ENCODE peak calls at places on chromosomes 2 and 18, in five cellular contexts. K, S, B, U and T are unnamed samples.
A peak's percentile ranks its signal among the peaks of the same experiment; 100 is the strongest.

GRCh38 chr2:65576861-65577601 is 144.6 kb upstream of the SPRED2 start:
- DNase-seq in K (no peak), S (peak; percentile 95), B (no peak), U (no peak), T (no peak)

GRCh38 chr2:157444643-157445040 is 753 bp upstream of the CYTIP start:
- DNase-seq in K (no peak), S (no peak), B (no peak), U (no peak), T (no peak)

GRCh38 chr18:77201508-77201907 is 48.1 kb upstream of the GALR1 start:
- DNase-seq in K (no peak), S (peak; percentile 27), B (no peak), U (no peak), T (no peak)

GRCh38 chr2:222753251-222753824 is 81.9 kb downstream of the MOGAT1 start:
- DNase-seq in K (no peak), S (peak; percentile 82), B (no peak), U (no peak), T (no peak)

GRCh38 chr2:150371066-150371812 is 116.2 kb downstream of the RND3 start:
- DNase-seq in K (no peak), S (peak; percentile 7), B (no peak), U (no peak), T (no peak)

GRCh38 chr18:76349067-76349715 is 145.9 kb downstream of the ZNF516 start:
- DNase-seq in K (peak; percentile 50), S (peak; percentile 67), B (peak; percentile 44), U (peak; percentile 32), T (no peak)

GRCh38 chr2:105858868-105859693 is 114.4 kb downstream of the NCK2 start:
- DNase-seq in K (no peak), S (no peak), B (no peak), U (no peak), T (no peak)

GRCh38 chr2:32627441-32627900 is 379 bp upstream of the TTC27 start:
- DNase-seq in K (no peak), S (peak; percentile 34), B (peak; percentile 4), U (no peak), T (no peak)

GRCh38 chr2:55869637-55870325 is 53.8 kb downstream of the EFEMP1 start:
- DNase-seq in K (no peak), S (peak; percentile 63), B (no peak), U (no peak), T (no peak)

GRCh38 chr18:70513502-70514171 is 224.8 kb downstream of the SOCS6 start:
- DNase-seq in K (no peak), S (no peak), B (no peak), U (no peak), T (no peak)

GRCh38 chr2:15561574-15562344 is 625 bp upstream of the NBAS start:
- DNase-seq in K (peak; percentile 16), S (peak; percentile 34), B (no peak), U (peak; percentile 2), T (no peak)

GRCh38 chr2:57180042-57180567 is 866.5 kb upstream of the VRK2 start:
- DNase-seq in K (no peak), S (peak; percentile 8), B (no peak), U (no peak), T (no peak)

GRCh38 chr2:12416600-12416999 is 300.1 kb upstream of the TRIB2 start:
- DNase-seq in K (peak; percentile 30), S (peak; percentile 48), B (peak; percentile 50), U (peak; percentile 46), T (no peak)

GRCh38 chr18:59272971-59273935 is at the start of gene RAX:
- DNase-seq in K (no peak), S (no peak), B (no peak), U (no peak), T (no peak)

GRCh38 chr2:148493822-148494563 is 150.6 kb upstream of the EPC2 start:
- DNase-seq in K (no peak), S (no peak), B (no peak), U (no peak), T (no peak)

GRCh38 chr2:18993756-18994155 is 364.7 kb downstream of the OSR1 start:
- DNase-seq in K (no peak), S (no peak), B (no peak), U (no peak), T (no peak)

GRCh38 chr2:15834381-15835031 is 105.8 kb upstream of the MYCN start:
- DNase-seq in K (no peak), S (no peak), B (no peak), U (no peak), T (no peak)

GRCh38 chr2:67923696-67924095 is 139.1 kb downstream of the C1D start:
- DNase-seq in K (no peak), S (no peak), B (no peak), U (no peak), T (no peak)

GRCh38 chr2:234979204-234980167 is 27.7 kb downstream of the SH3BP4 start:
- DNase-seq in K (no peak), S (peak; percentile 44), B (no peak), U (no peak), T (no peak)

GRCh38 chr2:95317123-95317500 is 20.0 kb downstream of the KCNIP3 start:
- DNase-seq in K (no peak), S (no peak), B (no peak), U (no peak), T (no peak)

GRCh38 chr2:163736433-163737168 is 793 bp upstream of the FIGN start:
- DNase-seq in K (no peak), S (no peak), B (no peak), U (no peak), T (no peak)

GRCh38 chr2:177817300-177817699 is 255.3 kb downstream of the PDE11A start:
- DNase-seq in K (no peak), S (no peak), B (no peak), U (no peak), T (no peak)

GRCh38 chr2:226721541-226721940 is 78.1 kb downstream of the IRS1 start:
- DNase-seq in K (no peak), S (peak; percentile 36), B (no peak), U (no peak), T (no peak)

GRCh38 chr2:2889646-2890045 is 488.0 kb downstream of the EIPR1 start:
- DNase-seq in K (no peak), S (no peak), B (no peak), U (no peak), T (no peak)

GRCh38 chr2:236055471-236055870 is 112.7 kb downstream of the GBX2 start:
- DNase-seq in K (no peak), S (no peak), B (no peak), U (no peak), T (no peak)

GRCh38 chr2:127932199-127932877 is 46.6 kb upstream of the AMMECR1L start:
- DNase-seq in K (no peak), S (peak; percentile 84), B (no peak), U (no peak), T (no peak)

GRCh38 chr2:39142904-39143617 is 22.2 kb upstream of the SOS1 start:
- DNase-seq in K (no peak), S (no peak), B (no peak), U (no peak), T (no peak)

GRCh38 chr18:58887613-58887963 is 22.9 kb downstream of the ZNF532 start:
- DNase-seq in K (no peak), S (no peak), B (no peak), U (no peak), T (no peak)

GRCh38 chr18:48827321-48828200 is 123.2 kb downstream of the SMAD7 start:
- DNase-seq in K (no peak), S (peak; percentile 73), B (no peak), U (no peak), T (no peak)

GRCh38 chr2:173076557-173077345 is 1.1 kb downstream of the MAP3K20 start:
- DNase-seq in K (peak; percentile 8), S (peak; percentile 48), B (no peak), U (peak; percentile 3), T (no peak)